ENCODE peak calls at places on chromosomes 12 and 14, in ten cellular contexts. One of them, this sample, is unnamed.

GRCh38 chr14:60736494-60736893 is 1.9 kb downstream of the MNAT1 start:
- DNase-seq in posterior cingulate gyrus: no peak
- DNase-seq in transverse colon: no peak
- DNase-seq in naive thymus-derived CD4-positive, alpha-beta T cell: no peak
- DNase-seq in iris pigment epithelial cell: peak
- DNase-seq in Peyer's patch: no peak
- DNase-seq in stimulated activated naive CD8-positive, alpha-beta T cell treated with anti-CD3 and anti-CD28 coated beads, Interleukin-15, amount 100 ng/mL, for 72 hours: no peak
- DNase-seq in Jurkat, Clone E6-1: no peak
- DNase-seq in effector memory CD4-positive, alpha-beta T cell: no peak
- DNase-seq in HTR-8/SVneo: peak
- DNase-seq in this sample: no peak

GRCh38 chr12:48486261-48486660 is 4.0 kb downstream of the C12orf54 start:
- DNase-seq in iris pigment epithelial cell: no peak
- DNase-seq in Jurkat, Clone E6-1: no peak
- DNase-seq in posterior cingulate gyrus: no peak
- DNase-seq in Peyer's patch: no peak
- DNase-seq in transverse colon: no peak
- DNase-seq in effector memory CD4-positive, alpha-beta T cell: no peak
- DNase-seq in naive thymus-derived CD4-positive, alpha-beta T cell: no peak
- DNase-seq in stimulated activated naive CD8-positive, alpha-beta T cell treated with anti-CD3 and anti-CD28 coated beads, Interleukin-15, amount 100 ng/mL, for 72 hours: no peak
- DNase-seq in HTR-8/SVneo: no peak
- DNase-seq in this sample: no peak

GRCh38 chr12:124445121-124445718 is 122.2 kb downstream of the NCOR2 start:
- DNase-seq in iris pigment epithelial cell: no peak
- DNase-seq in stimulated activated naive CD8-positive, alpha-beta T cell treated with anti-CD3 and anti-CD28 coated beads, Interleukin-15, amount 100 ng/mL, for 72 hours: no peak
- DNase-seq in effector memory CD4-positive, alpha-beta T cell: no peak
- DNase-seq in naive thymus-derived CD4-positive, alpha-beta T cell: no peak
- DNase-seq in Jurkat, Clone E6-1: no peak
- DNase-seq in Peyer's patch: no peak
- DNase-seq in transverse colon: no peak
- DNase-seq in HTR-8/SVneo: no peak
- DNase-seq in posterior cingulate gyrus: no peak
- DNase-seq in this sample: no peak

GRCh38 chr12:1882850-1883470 is 35.5 kb downstream of the CACNA2D4 start:
- DNase-seq in naive thymus-derived CD4-positive, alpha-beta T cell: no peak
- DNase-seq in Jurkat, Clone E6-1: no peak
- DNase-seq in stimulated activated naive CD8-positive, alpha-beta T cell treated with anti-CD3 and anti-CD28 coated beads, Interleukin-15, amount 100 ng/mL, for 72 hours: no peak
- DNase-seq in transverse colon: no peak
- DNase-seq in Peyer's patch: no peak
- DNase-seq in HTR-8/SVneo: no peak
- DNase-seq in iris pigment epithelial cell: no peak
- DNase-seq in effector memory CD4-positive, alpha-beta T cell: no peak
- DNase-seq in posterior cingulate gyrus: no peak
- DNase-seq in this sample: no peak

GRCh38 chr12:98416845-98417244 is 98.5 kb upstream of the TMPO start:
- DNase-seq in Peyer's patch: no peak
- DNase-seq in effector memory CD4-positive, alpha-beta T cell: no peak
- DNase-seq in naive thymus-derived CD4-positive, alpha-beta T cell: no peak
- DNase-seq in iris pigment epithelial cell: peak
- DNase-seq in transverse colon: no peak
- DNase-seq in posterior cingulate gyrus: no peak
- DNase-seq in Jurkat, Clone E6-1: no peak
- DNase-seq in HTR-8/SVneo: no peak
- DNase-seq in stimulated activated naive CD8-positive, alpha-beta T cell treated with anti-CD3 and anti-CD28 coated beads, Interleukin-15, amount 100 ng/mL, for 72 hours: no peak
- DNase-seq in this sample: no peak

GRCh38 chr14:38505221-38506095 is 249.6 kb upstream of the CLEC14A start:
- DNase-seq in Jurkat, Clone E6-1: no peak
- DNase-seq in naive thymus-derived CD4-positive, alpha-beta T cell: no peak
- DNase-seq in iris pigment epithelial cell: peak
- DNase-seq in HTR-8/SVneo: no peak
- DNase-seq in transverse colon: no peak
- DNase-seq in effector memory CD4-positive, alpha-beta T cell: no peak
- DNase-seq in posterior cingulate gyrus: no peak
- DNase-seq in stimulated activated naive CD8-positive, alpha-beta T cell treated with anti-CD3 and anti-CD28 coated beads, Interleukin-15, amount 100 ng/mL, for 72 hours: no peak
- DNase-seq in Peyer's patch: no peak
- DNase-seq in this sample: no peak

GRCh38 chr12:121166356-121166755 is 33.7 kb downstream of the P2RX7 start:
- DNase-seq in stimulated activated naive CD8-positive, alpha-beta T cell treated with anti-CD3 and anti-CD28 coated beads, Interleukin-15, amount 100 ng/mL, for 72 hours: no peak
- DNase-seq in transverse colon: no peak
- DNase-seq in naive thymus-derived CD4-positive, alpha-beta T cell: no peak
- DNase-seq in Jurkat, Clone E6-1: no peak
- DNase-seq in HTR-8/SVneo: no peak
- DNase-seq in iris pigment epithelial cell: no peak
- DNase-seq in Peyer's patch: no peak
- DNase-seq in posterior cingulate gyrus: no peak
- DNase-seq in effector memory CD4-positive, alpha-beta T cell: no peak
- DNase-seq in this sample: no peak

GRCh38 chr12:122858591-122859302 is 23.5 kb downstream of the HIP1R start:
- DNase-seq in iris pigment epithelial cell: no peak
- DNase-seq in Jurkat, Clone E6-1: no peak
- DNase-seq in HTR-8/SVneo: no peak
- DNase-seq in Peyer's patch: no peak
- DNase-seq in transverse colon: no peak
- DNase-seq in posterior cingulate gyrus: no peak
- DNase-seq in effector memory CD4-positive, alpha-beta T cell: no peak
- DNase-seq in naive thymus-derived CD4-positive, alpha-beta T cell: no peak
- DNase-seq in stimulated activated naive CD8-positive, alpha-beta T cell treated with anti-CD3 and anti-CD28 coated beads, Interleukin-15, amount 100 ng/mL, for 72 hours: no peak
- DNase-seq in this sample: no peak

GRCh38 chr12:76622351-76622750 is 62.8 kb upstream of the OSBPL8 start:
- DNase-seq in iris pigment epithelial cell: no peak
- DNase-seq in Jurkat, Clone E6-1: no peak
- DNase-seq in naive thymus-derived CD4-positive, alpha-beta T cell: no peak
- DNase-seq in transverse colon: no peak
- DNase-seq in posterior cingulate gyrus: no peak
- DNase-seq in stimulated activated naive CD8-positive, alpha-beta T cell treated with anti-CD3 and anti-CD28 coated beads, Interleukin-15, amount 100 ng/mL, for 72 hours: no peak
- DNase-seq in HTR-8/SVneo: no peak
- DNase-seq in Peyer's patch: no peak
- DNase-seq in effector memory CD4-positive, alpha-beta T cell: no peak
- DNase-seq in this sample: no peak

GRCh38 chr12:12723147-12723680 is 6.0 kb downstream of the CDKN1B start:
- DNase-seq in stimulated activated naive CD8-positive, alpha-beta T cell treated with anti-CD3 and anti-CD28 coated beads, Interleukin-15, amount 100 ng/mL, for 72 hours: no peak
- DNase-seq in HTR-8/SVneo: no peak
- DNase-seq in transverse colon: no peak
- DNase-seq in iris pigment epithelial cell: no peak
- DNase-seq in naive thymus-derived CD4-positive, alpha-beta T cell: no peak
- DNase-seq in posterior cingulate gyrus: no peak
- DNase-seq in effector memory CD4-positive, alpha-beta T cell: no peak
- DNase-seq in Jurkat, Clone E6-1: no peak
- DNase-seq in Peyer's patch: no peak
- DNase-seq in this sample: no peak